ENCODE peak calls at places on chromosomes 4 and X, in five cellular contexts. V is SK-N-SH, W is OCI-LY7, S is hepatocyte, C is GM23338. N is an unnamed sample.

GRCh38 chr4:96839441-96839840 is 999.5 kb downstream of the PDHA2 start:
- DNase-seq in S (no peak), V (no peak), C (no peak), W (no peak), N (no peak)

GRCh38 chr4:122152699-122153328 is 683 bp downstream of the BLTP1 start:
- DNase-seq in C (peak; percentile 55), S (peak; percentile 59), W (peak; percentile 52), V (peak; percentile 63), N (peak; percentile 8)

GRCh38 chrX:38804481-38805293 is 3.4 kb downstream of the MID1IP1 start:
- DNase-seq in S (peak; percentile 32), C (peak; percentile 7), W (peak; percentile 53), V (peak; percentile 52), N (peak; percentile 28)

GRCh38 chrX:118116308-118117068 is at the start of gene KLHL13:
- DNase-seq in S (peak; percentile 64), W (no peak), V (peak; percentile 92), C (peak; percentile 50), N (peak; percentile 33)

GRCh38 chr4:106065018-106065417 is 169.7 kb downstream of the NPNT start:
- DNase-seq in S (no peak), C (no peak), W (no peak), V (no peak), N (peak; percentile 6)

GRCh38 chr4:159062381-159062780 is 40.5 kb upstream of the RAPGEF2 start:
- DNase-seq in S (no peak), V (no peak), C (no peak), W (no peak), N (no peak)

GRCh38 chr4:108695062-108695461 is 44.7 kb downstream of the OSTC start:
- DNase-seq in W (no peak), C (no peak), S (no peak), V (no peak), N (no peak)

GRCh38 chr4:1512738-1513660 is 106.8 kb upstream of the NKX1-1 start:
- DNase-seq in S (peak; percentile 87), W (no peak), C (peak; percentile 85), V (peak; percentile 87), N (peak; percentile 41)

GRCh38 chrX:100609591-100609990 is 24.9 kb downstream of the TNMD start:
- DNase-seq in S (no peak), V (no peak), W (no peak), C (peak; percentile 17), N (peak; percentile 4)

GRCh38 chr4:189823611-189824010 is 117.1 kb upstream of the FRG1 start:
- DNase-seq in V (no peak), W (no peak), S (no peak), C (no peak), N (no peak)

GRCh38 chrX:27575565-27575964 is 14.6 kb upstream of the DCAF8L2 start:
- DNase-seq in W (no peak), S (no peak), V (no peak), C (no peak), N (peak; percentile 73)

GRCh38 chr4:84167579-84167978 is 331.5 kb downstream of the NKX6-1 start:
- DNase-seq in C (peak; percentile 71), S (peak; percentile 10), W (no peak), V (no peak), N (no peak)

GRCh38 chr4:72006576-72006975 is 25.2 kb upstream of the NPFFR2 start:
- DNase-seq in S (no peak), W (no peak), C (no peak), V (no peak), N (peak; percentile 80)

GRCh38 chr4:185559913-185560281 is 24.6 kb upstream of the PDLIM3 start:
- DNase-seq in V (no peak), S (peak; percentile 81), C (no peak), W (no peak), N (peak; percentile 49)

GRCh38 chr4:69650872-69651271 is 2.2 kb downstream of the UGT2A1 start:
- DNase-seq in V (no peak), W (no peak), S (no peak), C (no peak), N (no peak)

GRCh38 chrX:142238536-142238935 is 33.4 kb upstream of the MAGEC2 start:
- DNase-seq in C (no peak), V (no peak), S (no peak), W (no peak), N (no peak)

GRCh38 chr4:184444953-184445309 is 29.4 kb downstream of the IRF2 start:
- DNase-seq in S (no peak), W (no peak), V (no peak), C (no peak), N (no peak)

GRCh38 chrX:32572644-32573043 is 638.7 kb downstream of the DMD start:
- DNase-seq in V (no peak), C (no peak), W (no peak), S (no peak), N (no peak)

GRCh38 chrX:153469811-153470410 is 465 bp downstream of the HAUS7 start:
- DNase-seq in C (peak; percentile 17), S (peak; percentile 38), W (peak; percentile 49), V (peak; percentile 55), N (peak; percentile 28)

GRCh38 chr4:133865606-133866327 is 335.8 kb downstream of the PABPC4L start:
- DNase-seq in S (peak; percentile 73), V (no peak), W (no peak), C (peak; percentile 6), N (peak; percentile 67)

GRCh38 chr4:42331040-42331439 is 66.2 kb upstream of the SHISA3 start:
- DNase-seq in S (no peak), C (no peak), W (no peak), V (no peak), N (no peak)

GRCh38 chr4:99649208-99649607 is 8.4 kb downstream of the C4orf54 start:
- DNase-seq in V (no peak), C (no peak), W (no peak), S (no peak), N (no peak)

GRCh38 chr4:107718351-107718965 is 1.6 kb downstream of the PAPSS1 start:
- DNase-seq in S (no peak), C (no peak), W (peak; percentile 65), V (no peak), N (peak; percentile 70)

GRCh38 chr4:52052475-52052780 is 1.3 kb downstream of the SPATA18 start:
- DNase-seq in W (no peak), V (no peak), S (peak; percentile 20), C (peak; percentile 26), N (no peak)

DNA sequence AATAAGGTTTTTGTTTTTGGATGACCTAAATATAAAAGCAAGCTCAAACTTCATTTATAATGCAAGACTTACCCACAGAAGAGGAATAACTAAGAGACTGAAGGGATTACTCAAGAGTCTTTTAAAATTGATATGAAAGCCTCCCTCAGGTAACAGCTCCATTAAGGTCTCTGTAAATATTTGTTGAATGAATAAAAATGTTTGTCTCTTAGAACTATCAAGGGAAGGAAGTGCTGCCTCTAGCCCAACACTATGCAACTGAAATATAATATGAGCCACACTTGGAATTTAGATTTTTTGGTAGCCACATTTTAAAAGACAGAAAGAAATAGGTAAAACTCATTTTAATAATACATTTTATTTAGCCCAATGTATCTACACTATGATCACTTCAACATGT is 127.8 kb downstream of the SH3RF1 start:
- DNase-seq in S (no peak), V (no peak), W (no peak), C (no peak), N (peak; percentile 37)
- TF ChIP-seq EZH2phosphoT487 in S (no peak), V (no peak), W (no peak), C (no peak), N (no peak)

GRCh38 chr4:20666471-20666870 is 33.8 kb upstream of the PACRGL start:
- DNase-seq in W (no peak), S (no peak), V (peak; percentile 30), C (no peak), N (no peak)
- H3K4me1 ChIP-seq in W (no peaks in the 10 kb centered on the region), S (no peaks in the 10 kb centered on the region), V (no peaks in the 10 kb centered on the region), C (no peaks in the 10 kb centered on the region), N (peaks cover 10% of the 10 kb centered on the region)

GRCh38 chr4:48954314-48954713 is 31.8 kb upstream of the CWH43 start:
- DNase-seq in W (no peak), V (no peak), C (peak; percentile 68), S (no peak), N (peak; percentile 57)

GRCh38 chr4:48949086-48949485 is 37.0 kb upstream of the CWH43 start:
- DNase-seq in C (no peak), V (no peak), W (no peak), S (no peak), N (no peak)

GRCh38 chr4:48945981-48946380 is 39.4 kb upstream of the OCIAD2 start:
- DNase-seq in C (no peak), V (no peak), W (no peak), S (no peak), N (no peak)

GRCh38 chr4:48947731-48948130 is 38.3 kb upstream of the CWH43 start:
- DNase-seq in W (no peak), V (no peak), S (no peak), C (peak; percentile 37), N (no peak)

GRCh38 chr4:48949518-48950207 is 36.4 kb upstream of the CWH43 start:
- DNase-seq in V (no peak), S (no peak), W (no peak), C (no peak), N (peak; percentile 76)
- TF ChIP-seq EZH2phosphoT487 in V (no peak), S (no peak), W (no peak), C (no peak), N (no peak)

GRCh38 chr4:153205757-153206156 is 1.5 kb downstream of the TRIM2 start:
- DNase-seq in C (peak; percentile 64), V (no peak), S (peak; percentile 92), W (no peak), N (peak; percentile 76)
- H3K4me1 ChIP-seq in C (peaks cover 39% of the 10 kb centered on the region), V (no peaks in the 10 kb centered on the region), S (peaks cover 17% of the 10 kb centered on the region), W (no peaks in the 10 kb centered on the region), N (peaks cover 30% of the 10 kb centered on the region)

GRCh38 chr4:101188906-101189305 is 158.4 kb downstream of the PPP3CA start:
- DNase-seq in W (no peak), V (no peak), S (no peak), C (no peak), N (no peak)

GRCh38 chr4:101187837-101188236 is 159.5 kb downstream of the PPP3CA start:
- DNase-seq in S (no peak), W (peak; percentile 9), C (no peak), V (no peak), N (peak; percentile 56)

GRCh38 chr4:101186558-101187184 is 160.7 kb downstream of the PPP3CA start:
- DNase-seq in C (no peak), S (no peak), W (no peak), V (no peak), N (no peak)

GRCh38 chr4:101192244-101192643 is 155.1 kb downstream of the PPP3CA start:
- DNase-seq in W (no peak), C (no peak), S (no peak), V (no peak), N (no peak)

GRCh38 chr4:101191302-101192098 is 155.8 kb downstream of the PPP3CA start:
- DNase-seq in W (no peak), V (peak; percentile 47), S (peak; percentile 20), C (peak; percentile 73), N (no peak)
- TF ChIP-seq EZH2phosphoT487 in W (no peak), V (no peak), S (no peak), C (no peak), N (no peak)

N was measured in PC-3.